ENCODE peak calls at places on chromosomes 5 and 9, in four cellular contexts. U is naive B cell, W is HTR-8/SVneo, Z is bronchial epithelial cell. O is an unnamed sample.

GRCh38 chr9:133683494-133684460 is 47.6 kb downstream of the DBH start:
- DNase-seq in W (no peak), Z (no peak), U (no peak), O (no peak)

GRCh38 chr5:10715605-10716004 is 45.4 kb downstream of the DAP start:
- DNase-seq in Z (no peak), W (no peak), U (no peak), O (no peak)

GRCh38 chr5:59655693-59656309 is 237.7 kb downstream of the PDE4D start:
- DNase-seq in Z (no peak), W (no peak), U (no peak), O (no peak)

GRCh38 chr9:104091028-104091590 is 3.0 kb upstream of the SMC2 start:
- DNase-seq in U (no peak), Z (no peak), W (no peak), O (peak; percentile 61)

GRCh38 chr5:112419596-112420110 is 576 bp upstream of the EPB41L4A start:
- DNase-seq in Z (peak; percentile 51), W (peak; percentile 36), U (peak; percentile 25), O (no peak)

GRCh38 chr9:130399768-130400167 is 45.0 kb upstream of the ASS1 start:
- DNase-seq in U (no peak), Z (no peak), W (no peak), O (no peak)

GRCh38 chr5:149314571-149315111 is 30.7 kb upstream of the GRPEL2 start:
- DNase-seq in Z (no peak), W (no peak), U (no peak), O (peak; percentile 26)

GRCh38 chr9:113690055-113690740 is 185.9 kb upstream of the ZNF618 start:
- DNase-seq in Z (peak; percentile 37), W (no peak), U (no peak), O (no peak)

GRCh38 chr5:136226401-136226800 is 33.4 kb upstream of the SMIM32 start:
- DNase-seq in Z (no peak), U (no peak), W (no peak), O (no peak)

GRCh38 chr9:134040831-134041648 is 15.8 kb downstream of the BRD3OS start:
- DNase-seq in Z (no peak), W (no peak), U (no peak), O (no peak)

GRCh38 chr5:141848771-141849370 is 29.3 kb downstream of the PCDH1 start:
- DNase-seq in U (no peak), W (peak; percentile 78), Z (peak; percentile 97), O (peak; percentile 94)

GRCh38 chr9:91047993-91048607 is 246.5 kb downstream of the SYK start:
- DNase-seq in U (no peak), Z (peak; percentile 76), W (no peak), O (peak; percentile 55)

GRCh38 chr9:88641471-88642240 is 106.7 kb downstream of the NXNL2 start:
- DNase-seq in W (no peak), U (no peak), Z (no peak), O (no peak)

GRCh38 chr9:109956811-109957440 is 176.9 kb downstream of the PALM2AKAP2 start:
- DNase-seq in W (no peak), Z (no peak), U (no peak), O (no peak)

GRCh38 chr5:111364992-111365391 is 140.8 kb downstream of the CAMK4 start:
- DNase-seq in W (no peak), U (no peak), Z (peak; percentile 15), O (peak; percentile 29)

GRCh38 chr9:121510766-121511555 is 11.3 kb upstream of the GGTA1 start:
- DNase-seq in U (no peak), W (no peak), Z (no peak), O (no peak)

GRCh38 chr5:161687316-161687715 is 1.8 kb downstream of the GABRA6 start:
- DNase-seq in U (no peak), Z (no peak), W (no peak), O (no peak)

GRCh38 chr5:35854248-35854647 is 2.4 kb upstream of the IL7R start:
- DNase-seq in Z (no peak), W (no peak), U (peak; percentile 51), O (no peak)

GRCh38 chr9:98256632-98257218 is 1.3 kb upstream of the TBC1D2 start:
- DNase-seq in W (no peak), Z (no peak), U (peak; percentile 24), O (no peak)

GRCh38 chr9:68973619-68974018 is 40.3 kb downstream of the PRKACG start:
- DNase-seq in U (no peak), Z (no peak), W (no peak), O (no peak)

O was measured in PC-3.